ENCODE peak calls at places on chromosomes 11 and 22, in eight cellular contexts. G is fibroblast of lung, X is gastrocnemius medialis, I is epithelial cell of proximal tubule, B is omental fat pad, Q is B cell, E is lower leg skin, J is pancreas. P is an unnamed sample.

GRCh38 chr11:77598195-77598594 is 8.4 kb downstream of the AQP11 start:
- DNase-seq in Q (no peak), B (no peak), E (no peak), J (no peak), I (no peak), G (no peak), X (no peak), P (no peak)

GRCh38 chr11:3160252-3161031 is 4.7 kb downstream of the OSBPL5 start:
- DNase-seq in I (peak), G (peak), E (peak), B (peak), Q (no peak), X (peak), J (peak), P (peak)

GRCh38 chr11:76302707-76303395 is 78.1 kb downstream of the THAP12 start:
- DNase-seq in I (no peak), B (no peak), G (no peak), X (no peak), Q (no peak), J (no peak), E (no peak), P (no peak)

GRCh38 chr11:116618461-116618860 is 154.3 kb downstream of the BUD13 start:
- DNase-seq in Q (no peak), I (no peak), G (no peak), B (no peak), X (no peak), J (no peak), E (peak), P (no peak)

GRCh38 chr11:67435727-67436458 is 1.6 kb downstream of the PTPRCAP start:
- DNase-seq in E (no peak), Q (no peak), I (no peak), G (no peak), B (no peak), X (no peak), J (no peak), P (no peak)

GRCh38 chr11:101497292-101497691 is 86.5 kb downstream of the TRPC6 start:
- DNase-seq in Q (no peak), I (no peak), E (no peak), X (no peak), B (no peak), J (no peak), G (no peak), P (no peak)

GRCh38 chr11:10727259-10727851 is 23.7 kb upstream of the CTR9 start:
- DNase-seq in Q (no peak), E (no peak), I (no peak), X (no peak), G (peak), B (no peak), J (no peak), P (no peak)

GRCh38 chr11:94654201-94654600 is 87.0 kb downstream of the PIWIL4 start:
- DNase-seq in G (no peak), I (no peak), Q (no peak), J (no peak), E (no peak), X (no peak), B (no peak), P (no peak)

GRCh38 chr22:44599084-44599483 is 101.1 kb upstream of the RTL6 start:
- DNase-seq in E (no peak), B (no peak), J (no peak), Q (no peak), X (no peak), I (no peak), G (no peak), P (no peak)

GRCh38 chr11:68373810-68374501 is 61.6 kb downstream of the LRP5 start:
- DNase-seq in Q (no peak), B (no peak), J (peak), G (peak), I (no peak), E (no peak), X (no peak), P (no peak)

GRCh38 chr11:75365711-75366181 is 14.3 kb upstream of the ARRB1 start:
- DNase-seq in E (no peak), G (peak), Q (no peak), X (no peak), J (no peak), B (no peak), I (no peak), P (peak)

GRCh38 chr11:60500276-60500935 is 7.8 kb downstream of the MS4A12 start:
- DNase-seq in B (no peak), J (no peak), E (no peak), G (no peak), Q (no peak), I (no peak), X (no peak), P (no peak)

GRCh38 chr11:62444835-62445234 is 26.0 kb downstream of the SCGB1A1 start:
- DNase-seq in Q (no peak), B (no peak), G (no peak), X (no peak), E (no peak), J (no peak), I (no peak), P (no peak)

GRCh38 chr11:133659542-133660201 is 127.4 kb upstream of the OPCML start:
- DNase-seq in G (no peak), I (no peak), X (no peak), E (peak), Q (no peak), B (no peak), J (no peak), P (no peak)

GRCh38 chr11:2927851-2928604 is 1.2 kb downstream of the PHLDA2 start:
- DNase-seq in B (no peak), E (no peak), G (peak), I (no peak), J (peak), Q (no peak), X (no peak), P (peak)

GRCh38 chr22:30245985-30246901 is at the start of gene LIF:
- DNase-seq in X (no peak), I (no peak), E (no peak), Q (no peak), J (no peak), G (peak), B (no peak), P (peak)

GRCh38 chr11:79018371-79018849 is 422.4 kb downstream of the TENM4 start:
- DNase-seq in E (no peak), X (no peak), I (no peak), Q (no peak), G (peak), J (no peak), B (no peak), P (no peak)

GRCh38 chr11:128720522-128720985 is 26.7 kb downstream of the FLI1 start:
- DNase-seq in I (no peak), Q (peak), G (no peak), X (no peak), E (no peak), J (no peak), B (no peak), P (no peak)

GRCh38 chr11:72072348-72072747 is 8.0 kb downstream of the NUMA1 start:
- DNase-seq in E (no peak), G (peak), X (no peak), J (no peak), B (no peak), I (no peak), Q (no peak), P (peak)

GRCh38 chr11:97567801-97568200 is 1178.0 kb downstream of the JRKL start:
- DNase-seq in E (no peak), B (no peak), J (no peak), Q (no peak), X (no peak), G (no peak), I (no peak), P (no peak)

GRCh38 chr11:69541001-69541285 is 59.5 kb downstream of the LINC01488 start:
- DNase-seq in I (no peak), Q (no peak), E (no peak), G (no peak), J (no peak), X (no peak), B (no peak), P (no peak)

GRCh38 chr11:9529333-9529648 is 44.2 kb upstream of the WEE1 start:
- DNase-seq in J (peak), Q (no peak), G (peak), B (no peak), E (no peak), X (no peak), I (no peak), P (no peak)

GRCh38 chr11:123438191-123438627 is 8.1 kb downstream of the GRAMD1B start:
- DNase-seq in I (no peak), J (no peak), E (peak), B (no peak), X (no peak), G (no peak), Q (no peak), P (no peak)

GRCh38 chr11:117219455-117219854 is 12.4 kb downstream of the PCSK7 start:
- DNase-seq in E (no peak), Q (no peak), J (no peak), B (peak), G (no peak), X (no peak), I (no peak), P (no peak)

GRCh38 chr22:50169774-50170341 is 673 bp upstream of the PANX2 start:
- DNase-seq in J (no peak), Q (no peak), I (no peak), G (no peak), X (no peak), B (no peak), E (no peak), P (no peak)
- TF ChIP-seq CTCF in J (no peak), Q (no peak), I (no peak), G (no peak), X (no peak), B (no peak), E (no peak), P (no peak)

DNA sequence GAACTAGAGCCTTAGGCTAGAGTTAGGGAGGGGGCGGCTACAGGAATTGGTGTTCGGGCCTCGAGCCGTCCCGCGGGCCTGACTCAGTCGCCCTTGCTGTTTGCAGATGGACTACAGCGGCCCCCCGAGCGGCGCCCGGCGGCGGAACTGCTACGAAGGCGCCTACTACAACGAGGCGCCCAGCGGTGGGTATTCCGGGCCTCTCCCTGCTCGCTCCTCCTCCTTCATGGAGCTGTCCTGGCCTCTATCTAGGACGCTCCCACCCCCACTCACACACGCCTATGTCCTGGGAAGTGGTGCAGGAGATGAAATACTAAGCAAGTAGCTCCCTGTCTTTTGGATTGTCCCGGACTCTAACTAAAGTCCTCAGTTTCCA is 1.4 kb downstream of the MYOD1 start:
- DNase-seq in G (no peak), E (no peak), Q (no peak), X (peak), I (no peak), J (no peak), B (no peak), P (no peak)
- TF ChIP-seq CTCF in G (no peak), E (no peak), Q (no peak), X (no peak), I (no peak), J (no peak), B (no peak), P (no peak)

DNA sequence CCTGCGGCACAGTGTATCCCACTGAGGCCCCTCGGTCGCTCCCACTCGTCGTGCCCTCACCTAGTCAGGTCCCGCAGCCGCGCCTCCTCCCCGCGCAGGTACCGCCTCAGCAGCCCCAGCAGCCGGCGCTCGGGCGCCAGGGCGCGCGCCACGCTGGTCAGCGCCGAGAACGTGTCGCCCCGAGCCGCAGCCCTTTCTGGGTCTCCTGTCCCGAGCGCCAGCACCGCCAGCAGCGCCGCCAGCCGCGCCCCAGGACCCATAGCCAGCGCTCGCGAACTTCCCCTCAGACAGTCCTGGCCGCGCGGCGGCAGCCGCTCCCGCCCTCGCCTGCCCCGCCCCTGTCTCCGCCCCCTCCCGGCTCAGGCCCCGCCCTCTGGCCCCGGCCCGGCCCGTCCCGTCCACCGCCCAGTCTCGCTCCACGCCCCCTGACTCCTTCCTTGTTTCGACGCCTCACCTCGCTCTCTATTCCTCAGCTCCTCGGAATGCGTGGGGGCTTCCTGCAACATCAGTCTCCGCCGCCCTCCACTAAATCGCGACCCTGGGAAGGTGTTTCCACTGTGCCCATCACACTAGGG is at the start of gene P4HA3:
- DNase-seq in G (peak), J (peak), E (peak), X (peak), I (no peak), Q (no peak), B (no peak), P (no peak)
- TF ChIP-seq CTCF in G (no peak), J (no peak), E (no peak), X (no peak), I (no peak), Q (no peak), B (no peak), P (no peak)

DNA sequence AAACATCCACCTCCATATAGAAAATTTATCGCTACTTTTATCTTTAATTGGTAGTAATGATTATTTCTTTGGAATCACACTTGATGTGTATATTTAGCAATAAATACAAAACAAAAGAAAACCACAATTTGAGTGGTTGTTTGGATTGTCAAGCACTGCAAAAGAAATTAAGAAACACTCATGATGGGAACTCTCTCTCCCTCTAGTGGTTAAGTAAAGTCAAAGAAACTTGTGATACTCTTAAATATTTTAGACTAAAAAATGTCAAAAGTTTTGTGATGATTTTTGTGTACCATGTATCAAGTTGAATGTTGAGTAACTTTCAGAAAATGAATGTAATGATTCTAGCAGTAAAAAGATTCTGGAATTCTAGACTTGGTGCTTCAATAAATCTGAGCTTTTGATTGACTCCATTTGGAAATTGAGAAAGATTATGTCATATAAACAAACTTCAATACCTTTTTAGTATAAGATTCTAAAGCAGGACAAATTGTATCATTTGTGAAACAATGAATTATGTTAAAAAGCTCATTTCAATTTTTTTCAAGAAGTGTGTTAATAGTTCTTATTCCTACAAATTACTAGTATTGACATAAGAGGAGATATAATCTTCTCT is 20.8 kb downstream of the MUC15 start:
- DNase-seq in X (no peak), J (no peak), G (peak), E (no peak), Q (no peak), B (no peak), I (no peak), P (no peak)
- TF ChIP-seq CTCF in X (no peak), J (no peak), G (peak), E (no peak), Q (no peak), B (no peak), I (peak), P (peak)

P was measured in MCF 10A.